ENCODE peak calls at places on chromosomes 11 and 22, in five cellular contexts. C is lung, H is IMR-90, O is astrocyte of the spinal cord, K is K562. B is an unnamed sample.

GRCh38 chr11:28566643-28567042 is 458.5 kb downstream of the METTL15 start:
- DNase-seq in C (peak), H (peak), O (peak), K (peak), B (peak)

GRCh38 chr22:29139965-29140782 is 65.5 kb upstream of the EMID1 start:
- DNase-seq in C (no peak), H (peak), O (no peak), K (no peak), B (peak)

GRCh38 chr11:1654388-1655167 is 25.0 kb downstream of the KRTAP5-5 start:
- DNase-seq in C (no peak), H (no peak), O (no peak), K (no peak), B (no peak)

GRCh38 chr11:94171693-94172440 is 43.2 kb downstream of the PANX1 start:
- DNase-seq in C (no peak), H (peak), O (no peak), K (peak), B (peak)

GRCh38 chr11:113465786-113466185 is 9.4 kb downstream of the DRD2 start:
- DNase-seq in C (no peak), H (no peak), O (no peak), K (no peak), B (no peak)

GRCh38 chr11:134712228-134713145 is 300.4 kb upstream of the B3GAT1 start:
- DNase-seq in C (no peak), H (no peak), O (no peak), K (peak), B (no peak)

GRCh38 chr22:17085277-17086091 is 684 bp downstream of the IL17RA start:
- DNase-seq in C (no peak), H (no peak), O (no peak), K (peak), B (no peak)

GRCh38 chr11:1442163-1442562 is 44.4 kb downstream of the MOB2 start:
- DNase-seq in C (no peak), H (no peak), O (no peak), K (peak), B (no peak)

GRCh38 chr22:37244922-37245722 is 1.1 kb upstream of the RAC2 start:
- DNase-seq in C (no peak), H (no peak), O (no peak), K (no peak), B (no peak)

GRCh38 chr11:88414385-88414861 is 76.9 kb upstream of the CTSC start:
- DNase-seq in C (peak), H (peak), O (peak), K (no peak), B (peak)

GRCh38 chr22:37080838-37081237 is 28.7 kb downstream of the TMPRSS6 start:
- DNase-seq in C (no peak), H (no peak), O (no peak), K (no peak), B (no peak)

GRCh38 chr11:118635642-118636041 is 28.2 kb downstream of the PHLDB1 start:
- DNase-seq in C (no peak), H (no peak), O (no peak), K (no peak), B (no peak)

GRCh38 chr22:43488031-43488892 is 76.4 kb downstream of the MPPED1 start:
- DNase-seq in C (no peak), H (no peak), O (no peak), K (no peak), B (no peak)

GRCh38 chr22:26674211-26675190 is 17.1 kb downstream of the MIAT start:
- DNase-seq in C (no peak), H (no peak), O (no peak), K (no peak), B (no peak)

GRCh38 chr22:30372915-30373314 is 14.3 kb downstream of the RNF215 start:
- DNase-seq in C (no peak), H (no peak), O (no peak), K (no peak), B (no peak)

GRCh38 chr11:934437-934950 is 8.8 kb downstream of the AP2A2 start:
- DNase-seq in C (no peak), H (no peak), O (no peak), K (no peak), B (no peak)

GRCh38 chr22:42680648-42681047 is 31.5 kb upstream of the CYB5R3 start:
- DNase-seq in C (no peak), H (peak), O (peak), K (no peak), B (peak)

GRCh38 chr11:79045018-79045787 is 395.6 kb downstream of the TENM4 start:
- DNase-seq in C (no peak), H (no peak), O (no peak), K (no peak), B (no peak)

GRCh38 chr11:124167852-124168251 is 15.3 kb upstream of the OR10D3 start:
- DNase-seq in C (no peak), H (no peak), O (no peak), K (no peak), B (no peak)

GRCh38 chr11:100403817-100404216 is 283.3 kb upstream of the ARHGAP42 start:
- DNase-seq in C (no peak), H (peak), O (peak), K (no peak), B (no peak)

GRCh38 chr11:15779518-15779917 is 576.8 kb downstream of the SOX6 start:
- DNase-seq in C (no peak), H (peak), O (no peak), K (no peak), B (no peak)

GRCh38 chr22:29719894-29720645 is at the start of gene CABP7:
- DNase-seq in C (no peak), H (no peak), O (no peak), K (peak), B (no peak)

DNA sequence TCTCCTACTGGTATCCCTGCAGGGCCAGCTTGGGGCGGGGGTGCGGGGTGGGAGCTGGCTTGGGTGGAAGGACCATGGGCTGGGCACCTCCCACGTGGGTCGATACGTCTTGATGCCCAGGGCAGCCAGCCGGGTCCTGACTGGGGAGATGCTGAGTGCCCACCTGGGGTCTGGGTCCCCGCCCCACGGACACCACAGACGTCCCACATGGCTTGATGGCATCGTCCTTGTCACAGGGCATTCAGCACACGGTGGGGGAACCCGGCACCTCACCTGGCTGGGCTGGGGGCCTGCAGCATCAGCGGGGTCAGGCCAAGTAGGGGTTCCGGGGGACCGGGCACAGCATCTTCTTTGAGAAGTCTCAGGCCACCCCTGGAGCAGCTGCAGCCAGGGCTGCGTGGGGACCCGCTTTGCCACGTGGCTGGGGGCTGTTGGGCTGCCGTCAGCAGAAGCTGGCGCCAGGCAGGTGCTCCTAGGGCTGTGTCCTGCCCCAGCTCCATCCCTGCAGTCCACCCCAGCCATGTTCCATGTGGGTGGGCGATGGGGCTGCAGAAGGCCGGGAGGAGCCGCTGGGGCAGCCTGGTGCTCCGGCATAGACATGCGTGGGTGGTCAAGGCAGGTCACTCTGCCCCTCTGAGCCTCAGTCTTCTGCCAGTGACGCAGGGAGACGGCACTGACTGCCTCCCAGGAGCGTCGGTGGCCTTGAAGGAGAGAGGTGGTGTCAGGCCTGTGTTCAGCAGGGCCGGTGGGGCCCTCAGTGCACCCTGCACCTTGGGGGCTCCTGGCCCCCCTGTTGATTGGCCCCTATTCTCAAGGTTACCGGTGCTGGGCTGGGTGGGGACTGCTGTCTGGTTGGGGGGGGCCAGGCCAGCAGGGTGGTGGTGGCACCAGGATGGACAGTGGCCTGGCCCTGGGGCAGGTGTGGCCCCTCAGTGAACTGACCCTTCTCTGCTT is 8.4 kb downstream of the SELENOO start:
- DNase-seq in C (no peak), H (no peak), O (no peak), K (no peak), B (no peak)
- TF ChIP-seq CTCF in C (no peak), H (no peak), O (no peak), K (no peak), B (no peak)

GRCh38 chr11:38543311-38543710 is 1945.3 kb upstream of the RAG2 start:
- DNase-seq in C (no peak), H (peak), O (peak), K (no peak), B (peak)
- H3K4me3 ChIP-seq in C (no peak), H (no peak), O (no peak), K (no peak), B (no peak)

GRCh38 chr11:22472306-22472705 is 134.1 kb downstream of the SLC17A6 start:
- DNase-seq in C (no peak), H (peak), O (no peak), K (no peak), B (no peak)
- TF ChIP-seq CTCF in C (no peak), H (peak), O (peak), K (no peak), B (peak)

GRCh38 chr11:9581556-9582161 is 8.2 kb downstream of the WEE1 start:
- DNase-seq in C (no peak), H (no peak), O (no peak), K (no peak), B (no peak)
- H3K4me3 ChIP-seq in C (no peak), H (no peak), O (no peak), K (no peak), B (no peak)

DNA sequence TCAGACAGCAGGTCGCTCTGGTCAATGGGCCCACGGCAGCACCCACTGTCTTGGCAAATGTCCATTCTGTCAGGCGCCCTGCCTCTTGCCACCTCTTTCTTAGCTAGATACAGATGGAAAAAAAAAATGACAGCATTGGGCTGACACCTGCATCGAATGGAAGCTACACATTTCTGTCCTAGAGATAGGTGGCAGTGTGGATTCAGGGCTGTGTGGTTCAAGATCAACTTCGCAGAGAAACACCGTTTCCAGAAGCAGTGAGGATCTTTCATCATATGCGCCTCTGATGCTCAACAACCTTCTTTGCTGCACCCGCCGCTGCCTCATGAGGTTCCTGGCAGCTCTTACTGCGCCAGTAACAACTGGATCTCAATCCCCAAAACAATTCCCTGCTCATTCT is 236.3 kb downstream of the KIRREL3 start:
- DNase-seq in C (no peak), H (peak), O (no peak), K (no peak), B (no peak)
- TF ChIP-seq CTCF in C (no peak), H (no peak), O (peak), K (peak), B (no peak)

GRCh38 chr11:111236355-111236754 is 9.2 kb upstream of the POU2AF2 start:
- DNase-seq in C (no peak), H (peak), O (no peak), K (no peak), B (no peak)
- H3K4me3 ChIP-seq in C (no peak), H (no peak), O (no peak), K (no peak), B (no peak)

DNA sequence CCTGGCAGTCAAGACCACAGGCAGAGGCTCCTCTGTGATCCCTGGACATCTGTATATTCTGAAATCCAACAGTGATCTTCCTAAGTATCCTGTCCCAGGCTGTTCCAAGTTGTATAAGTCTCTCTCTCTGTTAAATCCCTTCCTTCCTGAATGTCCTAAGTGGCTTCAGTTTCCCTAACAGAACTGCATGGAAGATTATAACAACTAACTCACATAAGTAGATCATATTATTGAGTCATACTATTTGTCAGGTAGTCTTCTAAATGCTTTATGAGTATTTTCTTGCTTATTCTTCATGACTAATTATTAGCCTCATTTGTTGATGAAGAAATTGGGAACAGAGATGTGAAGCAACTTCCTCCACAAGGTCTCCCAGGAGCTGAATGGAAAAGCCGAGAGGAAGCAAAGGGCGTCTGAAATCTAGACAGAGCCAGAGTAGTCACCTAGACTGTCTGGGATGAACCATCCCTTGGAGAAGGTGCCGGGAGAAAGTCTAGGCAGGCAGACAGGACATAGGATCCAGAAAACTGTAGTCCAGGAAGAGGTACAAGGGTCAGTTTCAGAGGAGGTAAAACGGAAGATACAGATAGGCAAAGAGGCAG is 93.2 kb upstream of the FAT3 start:
- DNase-seq in C (no peak), H (no peak), O (no peak), K (no peak), B (no peak)
- TF ChIP-seq CTCF in C (no peak), H (no peak), O (no peak), K (no peak), B (no peak)

DNA sequence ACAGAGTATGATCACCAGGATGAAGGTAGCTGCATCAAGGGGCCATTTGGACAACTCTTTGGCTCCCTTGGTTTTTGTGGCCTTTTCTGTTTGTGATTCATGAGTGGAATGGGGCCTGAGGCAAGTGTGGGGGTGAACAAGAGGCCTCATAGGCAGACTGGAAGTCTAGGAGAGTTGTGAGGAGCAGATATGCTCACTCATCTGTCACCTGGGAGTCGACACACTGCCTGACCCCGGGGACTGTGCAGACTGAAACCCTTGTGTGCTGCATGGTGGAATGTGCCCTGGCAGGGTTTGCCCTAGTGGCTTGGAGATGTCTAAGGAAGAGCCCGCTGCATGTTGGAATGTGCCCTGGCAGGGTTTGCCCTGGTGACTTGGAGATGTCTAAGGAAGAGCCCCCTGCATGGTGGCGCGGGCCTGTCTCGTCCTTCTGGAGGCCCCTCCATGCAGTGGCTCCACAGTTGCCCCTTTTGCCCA is 60.0 kb downstream of the MED15 start:
- DNase-seq in C (no peak), H (peak), O (peak), K (no peak), B (peak)
- H3K4me3 ChIP-seq in C (no peak), H (no peak), O (no peak), K (no peak), B (no peak)

DNA sequence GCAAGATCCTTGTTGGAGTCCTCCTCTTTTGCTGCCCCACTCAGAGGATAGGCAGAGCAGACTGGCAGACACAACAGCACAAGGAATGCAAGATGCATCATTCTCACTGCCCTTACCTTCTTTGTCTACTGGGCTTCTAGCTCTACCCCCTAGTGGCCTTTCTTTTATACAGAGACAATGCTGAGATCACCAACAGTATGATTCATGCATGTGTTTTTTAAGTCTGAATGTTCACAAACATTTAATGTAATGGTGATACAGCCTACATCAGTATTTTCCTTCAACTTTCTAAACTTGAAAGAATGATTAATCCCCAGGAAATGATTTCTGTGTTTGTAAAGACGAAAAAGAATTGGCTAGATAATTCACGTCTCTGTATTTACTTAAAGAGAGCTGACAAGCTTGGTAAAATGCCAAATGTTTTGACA is at the start of gene MMP10:
- DNase-seq in C (no peak), H (peak), O (peak), K (no peak), B (peak)
- TF ChIP-seq CTCF in C (no peak), H (peak), O (peak), K (no peak), B (peak)

DNA sequence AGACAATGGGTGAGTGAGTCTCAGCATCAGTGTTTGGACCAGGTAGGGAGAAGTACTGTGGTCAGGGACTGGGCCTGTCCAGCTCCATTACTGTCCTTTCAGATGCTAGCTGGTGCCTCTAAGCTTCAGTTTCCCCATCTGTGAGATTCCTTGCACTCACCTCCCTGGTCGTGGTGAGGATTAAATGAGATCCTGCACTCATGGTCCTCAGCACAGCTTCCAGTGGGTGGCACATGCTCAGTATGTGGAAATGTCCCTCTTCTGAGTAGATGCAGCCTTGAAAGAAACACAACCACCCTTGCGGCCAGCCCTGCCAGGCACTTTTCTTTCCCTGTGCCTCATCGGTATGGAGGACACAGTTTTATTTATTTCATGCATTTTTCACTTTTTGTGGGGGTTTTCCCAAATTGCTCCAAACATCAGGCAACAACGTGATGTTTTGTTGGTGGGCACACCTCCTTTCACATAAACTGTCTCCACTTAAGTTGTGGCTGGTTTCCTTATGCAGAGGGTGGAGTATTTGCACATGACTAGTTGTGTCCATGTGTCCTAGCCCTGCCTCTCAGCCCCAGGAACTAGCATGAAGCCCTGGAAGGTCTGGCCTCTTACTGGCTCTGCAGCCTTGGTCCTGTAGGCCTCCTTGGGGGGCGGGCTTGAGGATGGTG is 1.1 kb downstream of the LZTR1 start:
- DNase-seq in C (no peak), H (peak), O (no peak), K (no peak), B (no peak)
- H3K4me3 ChIP-seq in C (peak), H (peak), O (peak), K (peak), B (peak)